ENCODE peak calls at places on chromosomes 13 and 19, in nine cellular contexts. A is left ventricle myocardium inferior, S is cardiac muscle cell, N is heart left ventricle, C is body of pancreas, O is mucosa of descending colon, G is breast epithelium, E is uterus, V is left lung. Y is an unnamed sample. For H3K4me1, the result is how much of the 10 kb centered on the place peaks cover.

GRCh38 chr13:33908111-33908510 is 90.2 kb downstream of the RFC3 start:
- DNase-seq in A (no peak), S (no peak), N (no peak), C (no peak), O (no peak), G (no peak), E (no peak), V (no peak), Y (no peak)

GRCh38 chr13:111900390-111901180 is 166.4 kb upstream of the SOX1 start:
- DNase-seq in A (no peak), S (no peak), N (no peak), C (no peak), O (no peak), G (peak), E (no peak), V (no peak), Y (no peak)

GRCh38 chr13:106205871-106206270 is 329.6 kb downstream of the EFNB2 start:
- DNase-seq in A (no peak), S (no peak), N (no peak), C (no peak), O (no peak), G (no peak), E (no peak), V (no peak), Y (no peak)

GRCh38 chr13:99367106-99367616 is 60.0 kb upstream of the GPR183 start:
- DNase-seq in A (no peak), S (no peak), N (no peak), C (no peak), O (no peak), G (no peak), E (no peak), V (no peak), Y (no peak)

GRCh38 chr19:56838930-56839664 is 1.4 kb downstream of the PEG3 start:
- DNase-seq in A (peak), S (peak), N (peak), C (peak), O (peak), G (peak), E (peak), V (peak), Y (peak)

GRCh38 chr13:33744589-33745369 is 73.2 kb upstream of the RFC3 start:
- DNase-seq in A (no peak), S (peak), N (no peak), C (peak), O (no peak), G (no peak), E (no peak), V (no peak), Y (no peak)

GRCh38 chr13:24923305-24923640 is 159.3 kb downstream of the RNF17 start:
- DNase-seq in A (no peak), S (peak), N (no peak), C (no peak), O (no peak), G (no peak), E (no peak), V (no peak), Y (no peak)

GRCh38 chr19:42276821-42277220 is 7.8 kb downstream of the CIC start:
- DNase-seq in A (no peak), S (no peak), N (no peak), C (no peak), O (no peak), G (no peak), E (no peak), V (no peak), Y (no peak)

GRCh38 chr13:106752584-106753202 is 184.8 kb upstream of the ARGLU1 start:
- DNase-seq in A (no peak), S (peak), N (no peak), C (no peak), O (no peak), G (no peak), E (no peak), V (no peak), Y (no peak)

GRCh38 chr13:31234729-31235128 is 35.0 kb downstream of the B3GLCT start:
- DNase-seq in A (no peak), S (peak), N (no peak), C (no peak), O (no peak), G (no peak), E (no peak), V (no peak), Y (peak)

GRCh38 chr13:44974056-44974798 is 15.0 kb downstream of the NUFIP1 start:
- DNase-seq in A (no peak), S (peak), N (peak), C (peak), O (no peak), G (no peak), E (no peak), V (no peak), Y (no peak)

GRCh38 chr13:45564108-45564507 is 51.4 kb downstream of the ERICH6B start:
- DNase-seq in A (no peak), S (peak), N (no peak), C (no peak), O (no peak), G (no peak), E (no peak), V (no peak), Y (no peak)

GRCh38 chr13:30802501-30802900 is 67.2 kb downstream of the ALOX5AP start:
- DNase-seq in A (no peak), S (no peak), N (no peak), C (no peak), O (no peak), G (no peak), E (no peak), V (no peak), Y (no peak)

GRCh38 chr19:40959338-40959737 is 31.7 kb upstream of the CYP2B6 start:
- DNase-seq in A (no peak), S (no peak), N (no peak), C (no peak), O (no peak), G (no peak), E (no peak), V (no peak), Y (no peak)

GRCh38 chr13:30906411-30906990 is 430 bp downstream of the MEDAG start:
- DNase-seq in A (no peak), S (peak), N (peak), C (no peak), O (no peak), G (no peak), E (no peak), V (peak), Y (no peak)

GRCh38 chr13:51287758-51288157 is 51.7 kb upstream of the SERPINE3 start:
- DNase-seq in A (no peak), S (no peak), N (no peak), C (no peak), O (no peak), G (no peak), E (no peak), V (no peak), Y (no peak)

GRCh38 chr13:78609464-78610205 is 6.3 kb upstream of the POU4F1 start:
- DNase-seq in A (no peak), S (no peak), N (no peak), C (peak), O (no peak), G (no peak), E (no peak), V (peak), Y (peak)

GRCh38 chr13:114142640-114143490 is 10.4 kb upstream of the RASA3 start:
- DNase-seq in A (no peak), S (no peak), N (peak), C (peak), O (peak), G (no peak), E (no peak), V (peak), Y (no peak)

GRCh38 chr13:114038211-114038613 is 64.3 kb upstream of the C13orf46 start:
- DNase-seq in A (peak), S (no peak), N (no peak), C (no peak), O (no peak), G (no peak), E (no peak), V (peak), Y (no peak)

GRCh38 chr19:33718668-33719259 is 77.9 kb upstream of the KCTD15 start:
- DNase-seq in A (no peak), S (no peak), N (peak), C (no peak), O (no peak), G (no peak), E (no peak), V (no peak), Y (no peak)

GRCh38 chr13:100454876-100455275 is 133.7 kb downstream of the GGACT start:
- DNase-seq in A (no peak), S (peak), N (no peak), C (no peak), O (no peak), G (no peak), E (no peak), V (no peak), Y (no peak)

GRCh38 chr13:21338156-21338555 is 120.9 kb downstream of the ZDHHC20 start:
- DNase-seq in A (no peak), S (no peak), N (no peak), C (no peak), O (no peak), G (no peak), E (no peak), V (no peak), Y (no peak)

GRCh38 chr13:33119886-33120543 is 103.8 kb downstream of the KL start:
- DNase-seq in A (no peak), S (no peak), N (no peak), C (no peak), O (no peak), G (no peak), E (no peak), V (no peak), Y (no peak)

GRCh38 chr19:30824809-30825208 is 452.6 kb downstream of the ZNF536 start:
- DNase-seq in A (no peak), S (no peak), N (no peak), C (no peak), O (no peak), G (no peak), E (no peak), V (no peak), Y (no peak)

GRCh38 chr19:46748325-46749109 is 2.3 kb upstream of the STRN4 start:
- DNase-seq in A (peak), S (peak), N (peak), C (peak), O (no peak), G (no peak), E (peak), V (peak), Y (peak)

GRCh38 chr13:41039746-41040145 is 20.6 kb upstream of the ELF1 start:
- DNase-seq in A (no peak), S (no peak), N (no peak), C (no peak), O (no peak), G (no peak), E (no peak), V (no peak), Y (no peak)

GRCh38 chr19:45010306-45010705 is 9.0 kb downstream of the RELB start:
- DNase-seq in A (no peak), S (no peak), N (no peak), C (no peak), O (no peak), G (no peak), E (no peak), V (no peak), Y (peak)

GRCh38 chr13:22091971-22092300 is 421.1 kb downstream of the FGF9 start:
- DNase-seq in A (no peak), S (no peak), N (no peak), C (no peak), O (no peak), G (no peak), E (no peak), V (no peak), Y (no peak)

GRCh38 chr13:80141114-80141849 is 199.6 kb downstream of the SPRY2 start:
- DNase-seq in A (peak), S (peak), N (peak), C (peak), O (no peak), G (no peak), E (peak), V (no peak), Y (no peak)

GRCh38 chr13:36531746-36532486 is 99.6 kb downstream of the CCNA1 start:
- DNase-seq in A (no peak), S (peak), N (no peak), C (no peak), O (no peak), G (no peak), E (no peak), V (no peak), Y (no peak)

GRCh38 chr19:29672933-29673336 is 7.7 kb downstream of the PLEKHF1 start:
- DNase-seq in A (no peak), S (no peak), N (peak), C (no peak), O (peak), G (peak), E (no peak), V (peak), Y (no peak)

DNA sequence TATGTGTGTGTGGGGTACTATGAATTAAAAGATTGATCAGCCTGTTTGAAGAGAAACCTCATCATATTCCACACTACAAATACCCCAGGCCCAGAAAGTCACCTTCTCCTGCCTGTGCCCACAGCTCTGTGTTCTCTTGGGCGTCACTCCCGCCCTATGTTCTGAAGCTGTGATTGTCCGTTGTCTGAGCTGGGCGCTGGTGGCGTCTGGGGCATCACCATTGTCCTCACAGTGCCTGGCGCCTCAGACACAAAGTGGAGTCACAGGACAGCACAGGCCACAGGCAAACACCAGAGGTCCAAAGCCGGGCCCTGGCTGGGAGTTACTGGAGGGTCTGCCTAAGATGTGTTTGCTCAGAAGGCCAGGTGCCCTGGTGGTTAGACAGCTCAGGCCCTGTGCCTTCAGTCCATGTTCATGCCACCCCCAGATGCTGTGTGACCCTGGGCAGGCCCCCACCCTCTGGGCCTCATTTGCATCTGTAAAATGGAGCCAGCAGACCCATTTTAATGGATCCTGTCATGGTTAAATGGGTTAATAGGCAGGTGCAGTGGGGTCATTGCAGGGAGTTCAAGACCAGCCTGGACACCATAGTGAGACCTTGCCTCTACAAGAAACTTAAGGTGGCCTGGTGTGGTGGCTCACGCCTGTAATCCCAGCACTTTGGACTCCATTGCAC is 34.5 kb downstream of the DNM2 start:
- DNase-seq in A (peak), S (no peak), N (peak), C (no peak), O (no peak), G (no peak), E (no peak), V (no peak), Y (no peak)
- H3K4me1 ChIP-seq in A (half or more), S (under half), N (under half), C (half or more), O (half or more), G (under half), E (under half), V (half or more), Y (under half)

GRCh38 chr13:69571606-69572323 is 535.9 kb upstream of the ATXN8OS start:
- DNase-seq in A (no peak), S (no peak), N (no peak), C (no peak), O (no peak), G (no peak), E (no peak), V (no peak), Y (no peak)
- TF ChIP-seq CTCF in A (no peak), S (no peak), N (no peak), C (no peak), O (no peak), G (no peak), E (no peak), V (no peak), Y (no peak)

GRCh38 chr19:13169769-13170168 is 19.6 kb downstream of the IER2 start:
- DNase-seq in A (no peak), S (peak), N (no peak), C (peak), O (peak), G (peak), E (no peak), V (no peak), Y (no peak)
- H3K4me1 ChIP-seq in A (half or more), S (under half), N (under half), C (under half), O (half or more), G (under half), E (under half), V (half or more), Y (under half)

GRCh38 chr19:13087795-13088537 is 14.7 kb downstream of the LYL1 start:
- DNase-seq in A (no peak), S (no peak), N (no peak), C (no peak), O (no peak), G (no peak), E (no peak), V (no peak), Y (no peak)

GRCh38 chr19:13089857-13090507 is 12.7 kb downstream of the LYL1 start:
- DNase-seq in A (no peak), S (no peak), N (no peak), C (no peak), O (no peak), G (no peak), E (no peak), V (no peak), Y (no peak)

GRCh38 chr19:13087295-13087694 is 15.4 kb downstream of the LYL1 start:
- DNase-seq in A (no peak), S (no peak), N (no peak), C (no peak), O (no peak), G (no peak), E (no peak), V (no peak), Y (no peak)

GRCh38 chr19:13090511-13091231 is 12.0 kb downstream of the LYL1 start:
- DNase-seq in A (no peak), S (no peak), N (no peak), C (no peak), O (no peak), G (no peak), E (no peak), V (peak), Y (peak)

GRCh38 chr19:13089139-13089856 is 13.4 kb downstream of the LYL1 start:
- DNase-seq in A (no peak), S (no peak), N (no peak), C (no peak), O (no peak), G (no peak), E (no peak), V (no peak), Y (no peak)
- TF ChIP-seq CTCF in A (peak), S (peak), N (no peak), C (no peak), O (no peak), G (peak), E (no peak), V (no peak), Y (peak)

DNA sequence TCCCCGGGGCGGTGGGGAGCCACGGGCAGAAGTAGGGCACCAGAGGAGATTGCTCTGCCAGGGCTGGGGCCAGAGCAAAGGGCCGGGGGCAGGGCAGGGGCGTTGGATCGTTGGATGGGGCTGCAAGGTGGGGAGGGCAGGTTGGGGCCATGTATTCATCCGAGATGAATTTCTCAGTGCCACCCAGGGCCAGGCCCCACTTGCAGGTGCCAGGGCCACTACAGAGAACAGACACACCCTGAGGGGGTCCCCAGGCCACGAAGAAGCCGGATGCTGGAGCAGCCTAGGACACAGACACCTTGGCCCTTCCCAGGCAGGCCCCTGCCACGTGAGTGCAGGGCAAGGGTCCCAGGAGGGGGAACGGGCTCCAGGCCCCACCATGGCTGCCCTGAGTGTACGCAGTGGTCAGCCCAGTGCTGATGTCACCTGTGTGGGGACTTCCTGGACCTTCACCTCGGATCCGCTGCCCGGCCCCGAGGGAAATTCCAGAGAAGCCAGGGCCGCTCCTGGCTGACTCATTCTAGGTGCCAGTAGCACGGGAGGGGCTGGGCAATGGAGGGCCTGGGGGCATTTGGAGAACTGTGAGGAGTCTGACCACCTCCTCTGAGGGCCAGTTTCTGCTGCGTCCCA is 9.6 kb upstream of the SBNO2 start:
- DNase-seq in A (no peak), S (no peak), N (no peak), C (peak), O (peak), G (peak), E (no peak), V (peak), Y (no peak)
- H3K4me1 ChIP-seq in A (under half), S (under half), N (under half), C (under half), O (under half), G (under half), E (under half), V (under half), Y (under half)

GRCh38 chr13:98129059-98129741 is 13.7 kb upstream of the FARP1 start:
- DNase-seq in A (no peak), S (peak), N (no peak), C (no peak), O (no peak), G (no peak), E (no peak), V (no peak), Y (no peak)

GRCh38 chr13:98134901-98135300 is 8.0 kb upstream of the FARP1 start:
- DNase-seq in A (no peak), S (no peak), N (no peak), C (no peak), O (no peak), G (no peak), E (no peak), V (no peak), Y (no peak)

DNA sequence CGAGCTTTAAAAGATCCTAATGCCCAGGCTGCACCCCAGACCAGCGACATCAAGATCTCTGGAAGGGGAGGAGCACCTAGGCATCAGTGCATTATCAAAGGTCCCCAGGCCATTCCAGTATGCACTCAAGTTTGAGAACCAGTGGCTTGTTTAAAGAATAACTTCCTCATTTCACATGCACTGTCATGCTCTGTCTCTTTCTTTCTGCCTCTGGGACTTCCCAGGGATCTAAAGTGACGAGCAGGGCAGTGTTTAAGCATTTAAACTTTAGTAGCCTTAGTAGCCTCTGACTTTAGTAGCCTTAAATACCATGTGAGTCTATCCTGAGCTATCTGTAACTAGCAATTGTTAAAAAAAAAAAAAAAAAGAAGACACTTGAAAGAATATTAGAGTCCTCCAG is 8.9 kb upstream of the FARP1 start:
- DNase-seq in A (no peak), S (no peak), N (no peak), C (no peak), O (no peak), G (no peak), E (no peak), V (no peak), Y (no peak)
- TF ChIP-seq CTCF in A (no peak), S (no peak), N (no peak), C (no peak), O (no peak), G (no peak), E (no peak), V (no peak), Y (no peak)

GRCh38 chr19:49866933-49867782 is at the start of gene PNKP:
- DNase-seq in A (peak), S (peak), N (peak), C (peak), O (peak), G (peak), E (peak), V (peak), Y (peak)
- H3K4me1 ChIP-seq in A (half or more), S (under half), N (under half), C (half or more), O (under half), G (under half), E (under half), V (half or more), Y (under half)

GRCh38 chr19:13842294-13843103 is 34.4 kb upstream of the NANOS3 start:
- DNase-seq in A (peak), S (peak), N (peak), C (peak), O (peak), G (peak), E (peak), V (peak), Y (peak)
- TF ChIP-seq CTCF in A (peak), S (no peak), N (no peak), C (no peak), O (no peak), G (no peak), E (peak), V (no peak), Y (no peak)

Y was measured in BE2C.